ENCODE peak calls at places on chromosomes 16 and 17, in eight cellular contexts. One of them, this sample, is unnamed.

GRCh38 chr16:80689487-80689886 is 114.9 kb downstream of the CDYL2 start:
- DNase-seq in GM12865: no peak
- DNase-seq in GM10248: no peak
- DNase-seq in stimulated activated CD8-positive, alpha-beta memory T cell treated with anti-CD3 and anti-CD28 coated beads, Interleukin-7, amount 100 ng/mL, for 4 hours: no peak
- DNase-seq in mucosa of gallbladder: no peak
- DNase-seq in kidney: no peak
- DNase-seq in EH: no peak
- DNase-seq in small intestine: no peak
- DNase-seq in this sample: no peak

GRCh38 chr17:77188084-77189066 is 47.6 kb downstream of the SEC14L1 start:
- DNase-seq in GM12865: peak
- DNase-seq in GM10248: no peak
- DNase-seq in stimulated activated CD8-positive, alpha-beta memory T cell treated with anti-CD3 and anti-CD28 coated beads, Interleukin-7, amount 100 ng/mL, for 4 hours: no peak
- DNase-seq in mucosa of gallbladder: no peak
- DNase-seq in kidney: no peak
- DNase-seq in EH: no peak
- DNase-seq in small intestine: no peak
- DNase-seq in this sample: no peak

GRCh38 chr17:39704821-39705551 is 5.1 kb downstream of the ERBB2 start:
- DNase-seq in GM12865: no peak
- DNase-seq in GM10248: no peak
- DNase-seq in stimulated activated CD8-positive, alpha-beta memory T cell treated with anti-CD3 and anti-CD28 coated beads, Interleukin-7, amount 100 ng/mL, for 4 hours: no peak
- DNase-seq in mucosa of gallbladder: no peak
- DNase-seq in kidney: no peak
- DNase-seq in EH: peak
- DNase-seq in small intestine: no peak
- DNase-seq in this sample: no peak

GRCh38 chr17:45345246-45345553 is 28.4 kb upstream of the MAP3K14 start:
- DNase-seq in GM12865: no peak
- DNase-seq in GM10248: no peak
- DNase-seq in stimulated activated CD8-positive, alpha-beta memory T cell treated with anti-CD3 and anti-CD28 coated beads, Interleukin-7, amount 100 ng/mL, for 4 hours: no peak
- DNase-seq in mucosa of gallbladder: no peak
- DNase-seq in kidney: no peak
- DNase-seq in EH: no peak
- DNase-seq in small intestine: no peak
- DNase-seq in this sample: no peak

GRCh38 chr16:154223-155030 is 2.0 kb downstream of the HBZ start:
- DNase-seq in GM12865: no peak
- DNase-seq in GM10248: peak
- DNase-seq in stimulated activated CD8-positive, alpha-beta memory T cell treated with anti-CD3 and anti-CD28 coated beads, Interleukin-7, amount 100 ng/mL, for 4 hours: no peak
- DNase-seq in mucosa of gallbladder: no peak
- DNase-seq in kidney: no peak
- DNase-seq in EH: peak
- DNase-seq in small intestine: no peak
- DNase-seq in this sample: no peak

GRCh38 chr16:3530371-3530914 is 29.6 kb downstream of the CLUAP1 start:
- DNase-seq in GM12865: no peak
- DNase-seq in GM10248: no peak
- DNase-seq in stimulated activated CD8-positive, alpha-beta memory T cell treated with anti-CD3 and anti-CD28 coated beads, Interleukin-7, amount 100 ng/mL, for 4 hours: no peak
- DNase-seq in mucosa of gallbladder: no peak
- DNase-seq in kidney: no peak
- DNase-seq in EH: no peak
- DNase-seq in small intestine: no peak
- DNase-seq in this sample: no peak

GRCh38 chr16:4205971-4206370 is 35.9 kb downstream of the SRL start:
- DNase-seq in GM12865: no peak
- DNase-seq in GM10248: no peak
- DNase-seq in stimulated activated CD8-positive, alpha-beta memory T cell treated with anti-CD3 and anti-CD28 coated beads, Interleukin-7, amount 100 ng/mL, for 4 hours: no peak
- DNase-seq in mucosa of gallbladder: no peak
- DNase-seq in kidney: no peak
- DNase-seq in EH: no peak
- DNase-seq in small intestine: no peak
- DNase-seq in this sample: no peak

GRCh38 chr16:73794936-73795335 is 501.7 kb upstream of the PSMD7 start:
- DNase-seq in GM12865: no peak
- DNase-seq in GM10248: no peak
- DNase-seq in stimulated activated CD8-positive, alpha-beta memory T cell treated with anti-CD3 and anti-CD28 coated beads, Interleukin-7, amount 100 ng/mL, for 4 hours: no peak
- DNase-seq in mucosa of gallbladder: peak
- DNase-seq in kidney: no peak
- DNase-seq in EH: no peak
- DNase-seq in small intestine: no peak
- DNase-seq in this sample: no peak

GRCh38 chr17:7651959-7652658 is 1.4 kb downstream of the ATP1B2 start:
- DNase-seq in GM12865: no peak
- DNase-seq in GM10248: no peak
- DNase-seq in stimulated activated CD8-positive, alpha-beta memory T cell treated with anti-CD3 and anti-CD28 coated beads, Interleukin-7, amount 100 ng/mL, for 4 hours: no peak
- DNase-seq in mucosa of gallbladder: no peak
- DNase-seq in kidney: no peak
- DNase-seq in EH: no peak
- DNase-seq in small intestine: no peak
- DNase-seq in this sample: no peak

GRCh38 chr16:48101069-48101674 is 54.6 kb downstream of the ABCC12 start:
- DNase-seq in GM12865: peak
- DNase-seq in GM10248: peak
- DNase-seq in stimulated activated CD8-positive, alpha-beta memory T cell treated with anti-CD3 and anti-CD28 coated beads, Interleukin-7, amount 100 ng/mL, for 4 hours: peak
- DNase-seq in mucosa of gallbladder: no peak
- DNase-seq in kidney: no peak
- DNase-seq in EH: no peak
- DNase-seq in small intestine: no peak
- DNase-seq in this sample: no peak

GRCh38 chr16:80938928-80939260 is 67.8 kb downstream of the CMC2 start:
- DNase-seq in GM12865: no peak
- DNase-seq in GM10248: no peak
- DNase-seq in stimulated activated CD8-positive, alpha-beta memory T cell treated with anti-CD3 and anti-CD28 coated beads, Interleukin-7, amount 100 ng/mL, for 4 hours: no peak
- DNase-seq in mucosa of gallbladder: no peak
- DNase-seq in kidney: no peak
- DNase-seq in EH: no peak
- DNase-seq in small intestine: no peak
- DNase-seq in this sample: no peak

GRCh38 chr16:83851473-83851872 is 43.7 kb downstream of the HSBP1 start:
- DNase-seq in GM12865: no peak
- DNase-seq in GM10248: no peak
- DNase-seq in stimulated activated CD8-positive, alpha-beta memory T cell treated with anti-CD3 and anti-CD28 coated beads, Interleukin-7, amount 100 ng/mL, for 4 hours: no peak
- DNase-seq in mucosa of gallbladder: peak
- DNase-seq in kidney: no peak
- DNase-seq in EH: no peak
- DNase-seq in small intestine: peak
- DNase-seq in this sample: no peak

GRCh38 chr16:48559462-48560211 is 50.3 kb downstream of the N4BP1 start:
- DNase-seq in GM12865: no peak
- DNase-seq in GM10248: no peak
- DNase-seq in stimulated activated CD8-positive, alpha-beta memory T cell treated with anti-CD3 and anti-CD28 coated beads, Interleukin-7, amount 100 ng/mL, for 4 hours: no peak
- DNase-seq in mucosa of gallbladder: no peak
- DNase-seq in kidney: no peak
- DNase-seq in EH: no peak
- DNase-seq in small intestine: no peak
- DNase-seq in this sample: no peak

GRCh38 chr17:76477576-76477975 is 10.2 kb downstream of the AANAT start:
- DNase-seq in GM12865: no peak
- DNase-seq in GM10248: no peak
- DNase-seq in stimulated activated CD8-positive, alpha-beta memory T cell treated with anti-CD3 and anti-CD28 coated beads, Interleukin-7, amount 100 ng/mL, for 4 hours: no peak
- DNase-seq in mucosa of gallbladder: no peak
- DNase-seq in kidney: no peak
- DNase-seq in EH: no peak
- DNase-seq in small intestine: no peak
- DNase-seq in this sample: no peak

This sample was measured in adrenal gland.